ENCODE peak calls at places on chromosomes 4 and X, in five cellular contexts. V is fibroblast of lung, H is MM.1S, Q is tibial artery, I is left ventricle myocardium inferior. P is an unnamed sample. For H3K36me3, the result is how much of the 10 kb centered on the place peaks cover.

GRCh38 chr4:11585506-11585905 is 156.8 kb upstream of the HS3ST1 start:
- DNase-seq in H (no peak), V (no peak), I (no peak), Q (no peak), P (peak)

GRCh38 chrX:154098551-154098950 is 1.0 kb upstream of the MECP2 start:
- DNase-seq in V (no peak), Q (no peak), H (no peak), I (no peak), P (no peak)

GRCh38 chrX:30593435-30594200 is 16.1 kb upstream of the TASL start:
- DNase-seq in Q (no peak), I (no peak), H (peak), V (no peak), P (no peak)

GRCh38 chr4:23728393-23728792 is 161.5 kb downstream of the PPARGC1A start:
- DNase-seq in V (peak), Q (no peak), H (no peak), I (no peak), P (no peak)

GRCh38 chrX:51614353-51614752 is 4.4 kb downstream of the CENPVL3 start:
- DNase-seq in H (peak), V (peak), Q (no peak), I (no peak), P (peak)

GRCh38 chr4:20603671-20604313 is 96.5 kb upstream of the PACRGL start:
- DNase-seq in I (no peak), Q (no peak), V (peak), H (no peak), P (no peak)

GRCh38 chrX:2486476-2487133 is 14.2 kb downstream of the DHRSX start:
- DNase-seq in Q (no peak), I (no peak), H (no peak), V (no peak), P (no peak)

GRCh38 chrX:134732676-134733075 is 74.4 kb upstream of the PLAC1 start:
- DNase-seq in I (no peak), H (no peak), V (peak), Q (no peak), P (no peak)

GRCh38 chrX:40105016-40105790 is 7.4 kb upstream of the BCOR start:
- DNase-seq in V (peak), I (peak), Q (peak), H (peak), P (no peak)

GRCh38 chr4:126955292-126956191 is 677.2 kb upstream of the INTU start:
- DNase-seq in V (no peak), H (no peak), Q (peak), I (no peak), P (no peak)

GRCh38 chr4:126851391-126851790 is 781.4 kb upstream of the INTU start:
- DNase-seq in V (peak), I (no peak), Q (no peak), H (no peak), P (no peak)

GRCh38 chr4:46715468-46715867 is 193.6 kb downstream of the COX7B2 start:
- DNase-seq in H (no peak), I (no peak), Q (no peak), V (no peak), P (no peak)

GRCh38 chr4:52889778-52890400 is 27.8 kb downstream of the RASL11B start:
- DNase-seq in I (no peak), Q (no peak), H (no peak), V (no peak), P (no peak)

GRCh38 chr4:53273726-53274125 is 92.1 kb downstream of the SCFD2 start:
- DNase-seq in Q (no peak), I (no peak), H (no peak), V (peak), P (no peak)

GRCh38 chr4:15327311-15328298 is 100.2 kb upstream of the C1QTNF7 start:
- DNase-seq in I (no peak), V (peak), H (no peak), Q (no peak), P (no peak)

GRCh38 chr4:156547439-156547838 is 424.2 kb downstream of the PDGFC start:
- DNase-seq in V (peak), H (no peak), I (no peak), Q (no peak), P (no peak)

GRCh38 chrX:133089411-133089810 is 7.5 kb downstream of the USP26 start:
- DNase-seq in H (no peak), V (no peak), I (no peak), Q (no peak), P (no peak)

GRCh38 chrX:150163181-150163930 is 199.8 kb upstream of the MAMLD1 start:
- DNase-seq in Q (no peak), H (no peak), I (no peak), V (no peak), P (no peak)

GRCh38 chr4:147029296-147029695 is 83.6 kb upstream of the TTC29 start:
- DNase-seq in I (no peak), Q (no peak), H (no peak), V (no peak), P (no peak)

GRCh38 chr4:170589597-170590191 is 499.9 kb upstream of the AADAT start:
- DNase-seq in V (peak), Q (no peak), I (no peak), H (peak), P (peak)

GRCh38 chr4:81573817-81574216 is 102.1 kb upstream of the RASGEF1B start:
- DNase-seq in Q (no peak), H (no peak), V (no peak), I (no peak), P (peak)

GRCh38 chrX:108022491-108023089 is 22.3 kb upstream of the VSIG1 start:
- DNase-seq in V (no peak), Q (no peak), I (no peak), H (no peak), P (no peak)

GRCh38 chr4:156732634-156733033 is 239.0 kb downstream of the PDGFC start:
- DNase-seq in H (no peak), V (no peak), Q (no peak), I (no peak), P (no peak)

GRCh38 chrX:45145492-45146215 is 55.0 kb downstream of the DIPK2B start:
- DNase-seq in H (no peak), V (no peak), Q (no peak), I (no peak), P (no peak)
- H3K27ac ChIP-seq in H (no peak), V (no peak), Q (no peak), I (no peak), P (no peak)

GRCh38 chr4:118807659-118808058 is 28.3 kb downstream of the SEC24D start:
- DNase-seq in Q (no peak), I (no peak), H (no peak), V (no peak), P (no peak)

GRCh38 chr4:118801895-118802575 is 33.9 kb downstream of the SEC24D start:
- DNase-seq in I (no peak), Q (no peak), V (no peak), H (no peak), P (peak)

GRCh38 chr4:118799235-118799932 is 36.5 kb downstream of the SEC24D start:
- DNase-seq in H (no peak), Q (no peak), I (no peak), V (no peak), P (no peak)

GRCh38 chr4:118798658-118799057 is 37.3 kb downstream of the SEC24D start:
- DNase-seq in I (no peak), Q (no peak), V (no peak), H (no peak), P (no peak)

GRCh38 chr4:118803253-118803652 is 32.7 kb downstream of the SEC24D start:
- DNase-seq in V (no peak), H (no peak), Q (no peak), I (no peak), P (no peak)
- H3K36me3 ChIP-seq in V (under half), H (under half), Q (under half), I (half or more), P (under half)

GRCh38 chrX:77785400-77785745 is 643 bp downstream of the ATRX start:
- DNase-seq in I (no peak), V (peak), Q (no peak), H (no peak), P (peak)

GRCh38 chrX:77785746-77786548 is at the start of gene ATRX:
- DNase-seq in I (peak), Q (peak), H (peak), V (peak), P (peak)

GRCh38 chrX:77793950-77794349 is 7.9 kb upstream of the ATRX start:
- DNase-seq in I (no peak), Q (no peak), H (no peak), V (no peak), P (no peak)

DNA sequence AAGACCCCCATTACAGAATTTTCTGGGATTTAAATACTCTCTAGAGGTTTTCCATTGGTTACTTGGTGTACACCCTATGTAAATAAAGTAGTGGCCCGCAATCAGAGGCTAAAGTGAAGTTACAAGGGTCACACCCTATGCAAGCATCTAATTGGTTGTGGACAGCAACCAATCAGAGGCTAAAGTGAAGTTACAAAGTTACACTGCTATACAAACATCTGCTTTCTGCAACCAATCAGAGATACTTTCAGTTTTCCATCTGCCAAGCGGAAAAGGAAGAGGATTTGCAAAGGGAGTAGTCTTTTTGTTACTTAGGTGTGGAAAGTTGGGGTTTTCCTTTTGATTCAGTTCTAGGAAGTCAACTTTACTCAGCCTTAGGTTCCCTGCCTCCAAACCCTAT is 2.0 kb upstream of the ATRX start:
- DNase-seq in I (no peak), V (no peak), H (no peak), Q (no peak), P (peak)
- H3K4me3 ChIP-seq in I (peak), V (no peak), H (no peak), Q (peak), P (no peak)

DNA sequence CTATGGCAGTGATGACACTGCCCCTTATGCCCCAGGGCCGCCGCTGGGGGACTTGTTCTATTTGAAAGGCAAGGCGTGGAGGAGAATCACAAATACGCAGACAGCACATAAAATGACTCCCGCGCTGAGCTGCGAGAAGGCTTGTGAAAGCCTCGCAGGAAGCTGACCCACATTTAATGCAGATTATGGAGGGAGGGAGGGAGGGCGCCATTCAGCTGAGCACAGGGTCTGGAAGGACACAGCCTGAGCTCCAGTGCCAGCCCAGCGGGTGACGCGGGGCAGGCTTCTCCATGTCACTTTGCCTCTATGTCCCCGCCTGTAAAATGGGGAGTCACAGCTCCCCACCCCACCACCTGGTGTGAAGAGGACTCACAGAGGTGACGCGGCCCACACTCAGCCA is 14.3 kb downstream of the ABLIM2 start:
- DNase-seq in I (peak), H (no peak), V (no peak), Q (no peak), P (no peak)
- H3K27ac ChIP-seq in I (peak), H (no peak), V (no peak), Q (no peak), P (no peak)

DNA sequence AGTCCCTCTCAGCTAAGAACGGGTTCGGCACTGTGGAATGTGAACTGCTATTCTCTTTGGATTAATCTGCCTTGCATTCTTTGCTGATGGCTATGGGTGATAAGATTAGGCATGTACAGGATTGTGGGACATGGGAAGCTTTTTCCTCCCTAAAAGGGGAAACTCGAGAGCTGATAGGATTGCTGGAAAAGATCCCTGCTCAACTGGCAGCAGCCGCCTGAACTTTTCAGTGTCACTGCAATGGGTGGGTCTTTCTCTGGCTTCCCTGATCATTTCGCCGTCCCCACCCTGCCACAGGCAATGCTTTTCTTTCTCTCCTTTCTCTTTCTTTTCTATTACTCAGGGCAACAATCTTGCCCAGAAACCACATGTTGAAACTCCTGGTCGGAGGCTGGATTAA is 20.5 kb downstream of the PAGE2 start:
- DNase-seq in I (no peak), H (no peak), Q (no peak), V (no peak), P (no peak)
- H3K36me3 ChIP-seq in I (under half), H (under half), Q (under half), V (under half), P (under half)

DNA sequence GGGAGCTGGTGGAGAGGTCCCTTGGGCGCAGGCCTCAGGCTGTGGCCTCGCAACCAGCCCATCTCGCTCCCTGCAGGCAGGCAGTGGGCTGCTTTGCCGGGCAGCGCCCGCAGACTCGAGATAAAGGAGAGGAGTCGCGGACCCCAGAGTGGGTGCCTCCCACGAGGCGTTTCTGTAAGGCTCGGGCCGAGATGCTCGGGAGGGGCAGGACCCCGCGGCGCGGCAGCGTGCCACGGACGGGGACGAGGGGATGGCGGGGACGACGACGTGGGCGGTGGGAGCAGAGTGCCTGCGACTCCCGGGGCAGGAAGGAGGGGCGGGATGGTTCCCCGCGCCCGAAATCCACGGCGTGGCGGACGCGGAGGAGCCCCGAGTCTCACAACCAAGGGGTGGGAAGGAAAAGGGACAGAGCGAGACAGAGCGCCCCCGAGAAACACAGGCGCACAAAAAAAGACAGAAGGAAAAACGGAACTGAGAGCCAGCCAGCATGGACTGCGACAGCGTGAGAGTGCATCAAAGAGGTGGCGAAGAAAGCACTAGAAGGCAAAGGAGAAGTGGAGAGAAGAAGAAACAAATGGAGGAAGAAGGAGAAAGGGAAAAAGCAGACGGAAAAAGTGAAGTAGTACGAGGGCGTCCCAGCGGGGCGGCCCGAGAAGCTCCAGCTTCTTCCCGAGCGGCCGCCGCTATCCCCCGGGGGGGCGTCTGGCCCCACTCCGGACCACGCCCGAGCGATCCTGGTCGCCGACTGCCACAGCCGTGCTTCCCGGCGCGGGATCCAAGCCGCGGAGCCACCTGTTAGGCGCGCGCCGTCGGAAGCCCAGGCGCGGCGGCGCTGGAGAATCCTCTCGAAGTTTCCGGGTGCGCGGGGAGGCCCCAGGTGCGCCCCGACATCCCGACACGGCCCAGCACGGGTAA is 1.5 kb downstream of the BEND4 start:
- DNase-seq in I (no peak), H (no peak), V (no peak), Q (no peak), P (no peak)
- H3K4me3 ChIP-seq in I (peak), H (peak), V (no peak), Q (peak), P (peak)

GRCh38 chr4:165668694-165669093 is 204.3 kb upstream of the TLL1 start:
- DNase-seq in V (peak), Q (no peak), H (no peak), I (no peak), P (no peak)

GRCh38 chr4:165662341-165662740 is 210.7 kb upstream of the TLL1 start:
- DNase-seq in H (no peak), I (no peak), Q (no peak), V (peak), P (no peak)

GRCh38 chr4:165663411-165663810 is 209.6 kb upstream of the TLL1 start:
- DNase-seq in Q (no peak), H (no peak), V (peak), I (no peak), P (no peak)

GRCh38 chr4:165666836-165667235 is 206.2 kb upstream of the TLL1 start:
- DNase-seq in H (no peak), V (no peak), Q (no peak), I (no peak), P (no peak)
- H3K27ac ChIP-seq in H (no peak), V (no peak), Q (no peak), I (no peak), P (no peak)

GRCh38 chrX:24761306-24761705 is 67.6 kb downstream of the POLA1 start:
- DNase-seq in Q (no peak), I (no peak), H (no peak), V (peak), P (no peak)

GRCh38 chrX:24760601-24761000 is 66.9 kb downstream of the POLA1 start:
- DNase-seq in I (no peak), V (peak), H (no peak), Q (no peak), P (no peak)

GRCh38 chrX:24759786-24760185 is 66.1 kb downstream of the POLA1 start:
- DNase-seq in V (no peak), Q (no peak), H (no peak), I (no peak), P (no peak)

GRCh38 chrX:24767557-24767956 is 73.8 kb downstream of the POLA1 start:
- DNase-seq in H (no peak), V (peak), I (no peak), Q (no peak), P (no peak)

DNA sequence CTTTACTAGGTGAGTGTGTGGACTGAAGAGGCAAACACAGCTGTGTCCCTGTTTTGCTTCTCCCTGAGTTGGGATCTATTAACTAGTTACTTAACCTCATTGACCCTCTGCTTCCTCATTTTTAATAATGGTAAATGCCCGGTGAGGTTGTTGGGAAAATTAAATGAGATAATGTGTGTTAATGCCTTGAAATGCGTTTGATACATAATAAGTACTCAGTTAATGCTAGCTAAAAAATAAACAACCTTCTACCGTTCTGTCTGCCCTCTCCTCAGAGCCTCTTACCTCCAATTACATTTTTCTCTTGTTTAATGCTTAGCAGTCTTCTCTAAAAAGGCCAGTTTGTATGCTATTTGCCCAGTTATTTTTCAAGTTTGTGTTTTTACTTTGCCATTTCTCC is 70.3 kb downstream of the POLA1 start:
- DNase-seq in H (no peak), V (no peak), Q (no peak), I (no peak), P (no peak)
- H3K36me3 ChIP-seq in H (under half), V (under half), Q (under half), I (under half), P (under half)

GRCh38 chr4:78409612-78410202 is 141.9 kb upstream of the ANXA3 start:
- DNase-seq in I (no peak), Q (no peak), V (no peak), H (no peak), P (peak)

GRCh38 chr4:78417603-78418002 is 134.0 kb upstream of the ANXA3 start:
- DNase-seq in H (no peak), Q (no peak), I (no peak), V (no peak), P (no peak)

GRCh38 chr4:78410651-78411050 is 140.9 kb upstream of the ANXA3 start:
- DNase-seq in V (peak), H (no peak), Q (no peak), I (no peak), P (no peak)

GRCh38 chr4:78410225-78410624 is 141.3 kb upstream of the ANXA3 start:
- DNase-seq in Q (no peak), I (no peak), V (no peak), H (no peak), P (no peak)

GRCh38 chr4:78414116-78414515 is 137.5 kb upstream of the ANXA3 start:
- DNase-seq in V (peak), H (no peak), Q (no peak), I (no peak), P (no peak)
- H3K4me3 ChIP-seq in V (no peak), H (no peak), Q (no peak), I (no peak), P (no peak)

P was measured in small intestine.